ENCODE peak calls at places on chromosome 11, in seven cellular contexts. One of them, this sample, is unnamed.

GRCh38 chr11:82775736-82776346 is 42.2 kb upstream of the FAM181B start:
- DNase-seq in germinal center: peak
- DNase-seq in mucosa of gallbladder: no peak
- DNase-seq in right lobe of liver: no peak
- DNase-seq in stimulated activated CD8-positive, alpha-beta memory T cell treated with anti-CD3 and anti-CD28 coated beads, Interleukin-4, amount 100 ng/mL, for 1 hour: no peak
- DNase-seq in T-helper 9 cell: no peak
- DNase-seq in AML-193: peak
- DNase-seq in this sample: peak

GRCh38 chr11:79503028-79503427 is 62.2 kb upstream of the TENM4 start:
- DNase-seq in germinal center: no peak
- DNase-seq in mucosa of gallbladder: no peak
- DNase-seq in right lobe of liver: no peak
- DNase-seq in stimulated activated CD8-positive, alpha-beta memory T cell treated with anti-CD3 and anti-CD28 coated beads, Interleukin-4, amount 100 ng/mL, for 1 hour: no peak
- DNase-seq in T-helper 9 cell: no peak
- DNase-seq in AML-193: no peak
- DNase-seq in this sample: no peak

GRCh38 chr11:86115542-86116385 is 46.9 kb upstream of the PICALM start:
- DNase-seq in germinal center: no peak
- DNase-seq in mucosa of gallbladder: no peak
- DNase-seq in right lobe of liver: no peak
- DNase-seq in stimulated activated CD8-positive, alpha-beta memory T cell treated with anti-CD3 and anti-CD28 coated beads, Interleukin-4, amount 100 ng/mL, for 1 hour: no peak
- DNase-seq in T-helper 9 cell: no peak
- DNase-seq in AML-193: no peak
- DNase-seq in this sample: no peak

GRCh38 chr11:59556883-59557205 is 45.5 kb downstream of the OR4D9 start:
- DNase-seq in germinal center: no peak
- DNase-seq in mucosa of gallbladder: no peak
- DNase-seq in right lobe of liver: no peak
- DNase-seq in stimulated activated CD8-positive, alpha-beta memory T cell treated with anti-CD3 and anti-CD28 coated beads, Interleukin-4, amount 100 ng/mL, for 1 hour: no peak
- DNase-seq in T-helper 9 cell: no peak
- DNase-seq in AML-193: no peak
- DNase-seq in this sample: no peak

GRCh38 chr11:73159981-73160777 is 18.1 kb upstream of the FCHSD2 start:
- DNase-seq in germinal center: no peak
- DNase-seq in mucosa of gallbladder: no peak
- DNase-seq in right lobe of liver: peak
- DNase-seq in stimulated activated CD8-positive, alpha-beta memory T cell treated with anti-CD3 and anti-CD28 coated beads, Interleukin-4, amount 100 ng/mL, for 1 hour: no peak
- DNase-seq in T-helper 9 cell: no peak
- DNase-seq in AML-193: no peak
- DNase-seq in this sample: peak

GRCh38 chr11:35235944-35236666 is 97.1 kb downstream of the CD44 start:
- DNase-seq in germinal center: no peak
- DNase-seq in mucosa of gallbladder: peak
- DNase-seq in right lobe of liver: no peak
- DNase-seq in stimulated activated CD8-positive, alpha-beta memory T cell treated with anti-CD3 and anti-CD28 coated beads, Interleukin-4, amount 100 ng/mL, for 1 hour: no peak
- DNase-seq in T-helper 9 cell: peak
- DNase-seq in AML-193: no peak
- DNase-seq in this sample: no peak

GRCh38 chr11:203945-204586 is 3.1 kb downstream of the BET1L start:
- DNase-seq in germinal center: no peak
- DNase-seq in mucosa of gallbladder: no peak
- DNase-seq in right lobe of liver: no peak
- DNase-seq in stimulated activated CD8-positive, alpha-beta memory T cell treated with anti-CD3 and anti-CD28 coated beads, Interleukin-4, amount 100 ng/mL, for 1 hour: no peak
- DNase-seq in T-helper 9 cell: no peak
- DNase-seq in AML-193: no peak
- DNase-seq in this sample: no peak

GRCh38 chr11:72730706-72731105 is 21.5 kb downstream of the ARAP1 start:
- DNase-seq in germinal center: no peak
- DNase-seq in mucosa of gallbladder: no peak
- DNase-seq in right lobe of liver: no peak
- DNase-seq in stimulated activated CD8-positive, alpha-beta memory T cell treated with anti-CD3 and anti-CD28 coated beads, Interleukin-4, amount 100 ng/mL, for 1 hour: no peak
- DNase-seq in T-helper 9 cell: no peak
- DNase-seq in AML-193: no peak
- DNase-seq in this sample: no peak

GRCh38 chr11:723120-723883 is 17.3 kb downstream of the EPS8L2 start:
- DNase-seq in germinal center: peak
- DNase-seq in mucosa of gallbladder: no peak
- DNase-seq in right lobe of liver: peak
- DNase-seq in stimulated activated CD8-positive, alpha-beta memory T cell treated with anti-CD3 and anti-CD28 coated beads, Interleukin-4, amount 100 ng/mL, for 1 hour: no peak
- DNase-seq in T-helper 9 cell: no peak
- DNase-seq in AML-193: peak
- DNase-seq in this sample: peak

GRCh38 chr11:74330065-74330858 is 18.8 kb upstream of the P4HA3 start:
- DNase-seq in germinal center: no peak
- DNase-seq in mucosa of gallbladder: no peak
- DNase-seq in right lobe of liver: no peak
- DNase-seq in stimulated activated CD8-positive, alpha-beta memory T cell treated with anti-CD3 and anti-CD28 coated beads, Interleukin-4, amount 100 ng/mL, for 1 hour: no peak
- DNase-seq in T-helper 9 cell: no peak
- DNase-seq in AML-193: no peak
- DNase-seq in this sample: no peak

GRCh38 chr11:76903325-76903724 is 42.6 kb downstream of the ACER3 start:
- DNase-seq in germinal center: no peak
- DNase-seq in mucosa of gallbladder: no peak
- DNase-seq in right lobe of liver: no peak
- DNase-seq in stimulated activated CD8-positive, alpha-beta memory T cell treated with anti-CD3 and anti-CD28 coated beads, Interleukin-4, amount 100 ng/mL, for 1 hour: no peak
- DNase-seq in T-helper 9 cell: no peak
- DNase-seq in AML-193: no peak
- DNase-seq in this sample: no peak

GRCh38 chr11:83241291-83241946 is 44.7 kb downstream of the CCDC90B start:
- DNase-seq in germinal center: peak
- DNase-seq in mucosa of gallbladder: peak
- DNase-seq in right lobe of liver: no peak
- DNase-seq in stimulated activated CD8-positive, alpha-beta memory T cell treated with anti-CD3 and anti-CD28 coated beads, Interleukin-4, amount 100 ng/mL, for 1 hour: no peak
- DNase-seq in T-helper 9 cell: no peak
- DNase-seq in AML-193: peak
- DNase-seq in this sample: peak

GRCh38 chr11:126088999-126089398 is 26.3 kb upstream of the CDON start:
- DNase-seq in germinal center: no peak
- DNase-seq in mucosa of gallbladder: no peak
- DNase-seq in right lobe of liver: peak
- DNase-seq in stimulated activated CD8-positive, alpha-beta memory T cell treated with anti-CD3 and anti-CD28 coated beads, Interleukin-4, amount 100 ng/mL, for 1 hour: no peak
- DNase-seq in T-helper 9 cell: no peak
- DNase-seq in AML-193: no peak
- DNase-seq in this sample: no peak

GRCh38 chr11:128720522-128720985 is 26.7 kb downstream of the FLI1 start:
- DNase-seq in germinal center: no peak
- DNase-seq in mucosa of gallbladder: no peak
- DNase-seq in right lobe of liver: peak
- DNase-seq in stimulated activated CD8-positive, alpha-beta memory T cell treated with anti-CD3 and anti-CD28 coated beads, Interleukin-4, amount 100 ng/mL, for 1 hour: no peak
- DNase-seq in T-helper 9 cell: no peak
- DNase-seq in AML-193: no peak
- DNase-seq in this sample: peak

GRCh38 chr11:75525433-75526191 is at the start of gene GDPD5:
- DNase-seq in germinal center: peak
- DNase-seq in mucosa of gallbladder: peak
- DNase-seq in right lobe of liver: peak
- DNase-seq in stimulated activated CD8-positive, alpha-beta memory T cell treated with anti-CD3 and anti-CD28 coated beads, Interleukin-4, amount 100 ng/mL, for 1 hour: peak
- DNase-seq in T-helper 9 cell: peak
- DNase-seq in AML-193: peak
- DNase-seq in this sample: peak

GRCh38 chr11:33722579-33723234 is 13.5 kb downstream of the CD59 start:
- DNase-seq in germinal center: no peak
- DNase-seq in mucosa of gallbladder: no peak
- DNase-seq in right lobe of liver: no peak
- DNase-seq in stimulated activated CD8-positive, alpha-beta memory T cell treated with anti-CD3 and anti-CD28 coated beads, Interleukin-4, amount 100 ng/mL, for 1 hour: no peak
- DNase-seq in T-helper 9 cell: no peak
- DNase-seq in AML-193: no peak
- DNase-seq in this sample: no peak

GRCh38 chr11:13104619-13105236 is 95.6 kb downstream of the RASSF10 start:
- DNase-seq in germinal center: no peak
- DNase-seq in mucosa of gallbladder: no peak
- DNase-seq in right lobe of liver: no peak
- DNase-seq in stimulated activated CD8-positive, alpha-beta memory T cell treated with anti-CD3 and anti-CD28 coated beads, Interleukin-4, amount 100 ng/mL, for 1 hour: no peak
- DNase-seq in T-helper 9 cell: no peak
- DNase-seq in AML-193: no peak
- DNase-seq in this sample: no peak

GRCh38 chr11:109320595-109320994 is 101.4 kb upstream of the C11orf87 start:
- DNase-seq in germinal center: no peak
- DNase-seq in mucosa of gallbladder: no peak
- DNase-seq in right lobe of liver: no peak
- DNase-seq in stimulated activated CD8-positive, alpha-beta memory T cell treated with anti-CD3 and anti-CD28 coated beads, Interleukin-4, amount 100 ng/mL, for 1 hour: no peak
- DNase-seq in T-helper 9 cell: no peak
- DNase-seq in AML-193: no peak
- DNase-seq in this sample: no peak

GRCh38 chr11:67280791-67281551 is 8.1 kb upstream of the ANKRD13D start:
- DNase-seq in germinal center: no peak
- DNase-seq in mucosa of gallbladder: no peak
- DNase-seq in right lobe of liver: peak
- DNase-seq in stimulated activated CD8-positive, alpha-beta memory T cell treated with anti-CD3 and anti-CD28 coated beads, Interleukin-4, amount 100 ng/mL, for 1 hour: no peak
- DNase-seq in T-helper 9 cell: no peak
- DNase-seq in AML-193: no peak
- DNase-seq in this sample: no peak

GRCh38 chr11:66820381-66820780 is 22.9 kb upstream of the RCE1 start:
- DNase-seq in germinal center: no peak
- DNase-seq in mucosa of gallbladder: no peak
- DNase-seq in right lobe of liver: no peak
- DNase-seq in stimulated activated CD8-positive, alpha-beta memory T cell treated with anti-CD3 and anti-CD28 coated beads, Interleukin-4, amount 100 ng/mL, for 1 hour: no peak
- DNase-seq in T-helper 9 cell: no peak
- DNase-seq in AML-193: no peak
- DNase-seq in this sample: no peak

GRCh38 chr11:7574491-7575129 is 60.8 kb downstream of the PPFIBP2 start:
- DNase-seq in germinal center: no peak
- DNase-seq in mucosa of gallbladder: no peak
- DNase-seq in right lobe of liver: no peak
- DNase-seq in stimulated activated CD8-positive, alpha-beta memory T cell treated with anti-CD3 and anti-CD28 coated beads, Interleukin-4, amount 100 ng/mL, for 1 hour: no peak
- DNase-seq in T-helper 9 cell: no peak
- DNase-seq in AML-193: no peak
- DNase-seq in this sample: no peak

GRCh38 chr11:61922539-61922938 is 5.2 kb upstream of the RAB3IL1 start:
- DNase-seq in germinal center: peak
- DNase-seq in mucosa of gallbladder: peak
- DNase-seq in right lobe of liver: no peak
- DNase-seq in stimulated activated CD8-positive, alpha-beta memory T cell treated with anti-CD3 and anti-CD28 coated beads, Interleukin-4, amount 100 ng/mL, for 1 hour: no peak
- DNase-seq in T-helper 9 cell: no peak
- DNase-seq in AML-193: peak
- DNase-seq in this sample: no peak

GRCh38 chr11:76120513-76121081 is 85.7 kb downstream of the WNT11 start:
- DNase-seq in germinal center: no peak
- DNase-seq in mucosa of gallbladder: no peak
- DNase-seq in right lobe of liver: no peak
- DNase-seq in stimulated activated CD8-positive, alpha-beta memory T cell treated with anti-CD3 and anti-CD28 coated beads, Interleukin-4, amount 100 ng/mL, for 1 hour: no peak
- DNase-seq in T-helper 9 cell: no peak
- DNase-seq in AML-193: no peak
- DNase-seq in this sample: no peak

GRCh38 chr11:40491341-40491740 is 968.1 kb downstream of the LRRC4C start:
- DNase-seq in germinal center: no peak
- DNase-seq in mucosa of gallbladder: no peak
- DNase-seq in right lobe of liver: no peak
- DNase-seq in stimulated activated CD8-positive, alpha-beta memory T cell treated with anti-CD3 and anti-CD28 coated beads, Interleukin-4, amount 100 ng/mL, for 1 hour: no peak
- DNase-seq in T-helper 9 cell: no peak
- DNase-seq in AML-193: no peak
- DNase-seq in this sample: no peak

GRCh38 chr11:130379276-130379675 is 49.1 kb downstream of the ADAMTS8 start:
- DNase-seq in germinal center: no peak
- DNase-seq in mucosa of gallbladder: no peak
- DNase-seq in right lobe of liver: no peak
- DNase-seq in stimulated activated CD8-positive, alpha-beta memory T cell treated with anti-CD3 and anti-CD28 coated beads, Interleukin-4, amount 100 ng/mL, for 1 hour: no peak
- DNase-seq in T-helper 9 cell: no peak
- DNase-seq in AML-193: no peak
- DNase-seq in this sample: no peak

GRCh38 chr11:15730617-15731385 is 616.1 kb downstream of the INSC start:
- DNase-seq in germinal center: no peak
- DNase-seq in mucosa of gallbladder: no peak
- DNase-seq in right lobe of liver: no peak
- DNase-seq in stimulated activated CD8-positive, alpha-beta memory T cell treated with anti-CD3 and anti-CD28 coated beads, Interleukin-4, amount 100 ng/mL, for 1 hour: no peak
- DNase-seq in T-helper 9 cell: no peak
- DNase-seq in AML-193: no peak
- DNase-seq in this sample: no peak

GRCh38 chr11:416757-417621 is 2.2 kb upstream of the SIGIRR start:
- DNase-seq in germinal center: no peak
- DNase-seq in mucosa of gallbladder: no peak
- DNase-seq in right lobe of liver: no peak
- DNase-seq in stimulated activated CD8-positive, alpha-beta memory T cell treated with anti-CD3 and anti-CD28 coated beads, Interleukin-4, amount 100 ng/mL, for 1 hour: no peak
- DNase-seq in T-helper 9 cell: no peak
- DNase-seq in AML-193: peak
- DNase-seq in this sample: no peak

GRCh38 chr11:2459796-2460531 is 15.2 kb downstream of the KCNQ1 start:
- DNase-seq in germinal center: no peak
- DNase-seq in mucosa of gallbladder: no peak
- DNase-seq in right lobe of liver: no peak
- DNase-seq in stimulated activated CD8-positive, alpha-beta memory T cell treated with anti-CD3 and anti-CD28 coated beads, Interleukin-4, amount 100 ng/mL, for 1 hour: no peak
- DNase-seq in T-helper 9 cell: no peak
- DNase-seq in AML-193: no peak
- DNase-seq in this sample: no peak

This sample was measured in OCI-LY7.